ENCODE peak calls at places on chromosome 20, in nine cellular contexts. C is left ventricle myocardium inferior; O is colonic mucosa; N is transverse colon; U is tibial artery; W is CD8-positive, alpha-beta T cell; J is lung; Z is A549; A is lower lobe of right lung. Y is an unnamed sample.

GRCh38 chr20:62049342-62050165 is 16.1 kb downstream of the TAF4 start:
- DNase-seq in C (no peak), O (no peak), N (no peak), U (no peak), W (no peak), J (no peak), Z (no peak), A (peak; percentile 19), Y (no peak)

GRCh38 chr20:8803065-8803464 is 265.8 kb upstream of the PLCB4 start:
- DNase-seq in C (no peak), O (no peak), N (no peak), U (no peak), W (no peak), J (no peak), Z (no peak), A (no peak), Y (no peak)

GRCh38 chr20:43545837-43546578 is 12.8 kb upstream of the SGK2 start:
- DNase-seq in C (no peak), O (no peak), N (no peak), U (peak; percentile 7), W (no peak), J (no peak), Z (no peak), A (no peak), Y (no peak)

GRCh38 chr20:10877345-10877744 is 203.5 kb upstream of the JAG1 start:
- DNase-seq in C (peak; percentile 82), O (no peak), N (peak; percentile 9), U (peak; percentile 86), W (no peak), J (peak; percentile 30), Z (no peak), A (no peak), Y (no peak)

GRCh38 chr20:58192567-58192966 is 35.9 kb downstream of the ANKRD60 start:
- DNase-seq in C (no peak), O (no peak), N (no peak), U (no peak), W (peak; percentile 48), J (no peak), Z (no peak), A (no peak), Y (no peak)

GRCh38 chr20:58133020-58133419 is 95.4 kb downstream of the ANKRD60 start:
- DNase-seq in C (no peak), O (no peak), N (no peak), U (peak; percentile 79), W (no peak), J (no peak), Z (no peak), A (no peak), Y (no peak)

GRCh38 chr20:59231124-59231804 is 67.6 kb downstream of the ZNF831 start:
- DNase-seq in C (no peak), O (no peak), N (no peak), U (no peak), W (no peak), J (no peak), Z (no peak), A (no peak), Y (no peak)

GRCh38 chr20:53208110-53208908 is 236.2 kb downstream of the TSHZ2 start:
- DNase-seq in C (no peak), O (no peak), N (no peak), U (no peak), W (peak; percentile 9), J (no peak), Z (no peak), A (no peak), Y (no peak)

GRCh38 chr20:60695223-60695622 is 556.8 kb upstream of the CDH4 start:
- DNase-seq in C (no peak), O (no peak), N (no peak), U (no peak), W (no peak), J (no peak), Z (no peak), A (no peak), Y (no peak)

GRCh38 chr20:61448396-61448795 is 196.3 kb downstream of the CDH4 start:
- DNase-seq in C (no peak), O (no peak), N (no peak), U (no peak), W (no peak), J (no peak), Z (no peak), A (no peak), Y (no peak)

GRCh38 chr20:56460459-56460858 is 8.0 kb upstream of the RTF2 start:
- DNase-seq in C (no peak), O (no peak), N (no peak), U (no peak), W (peak; percentile 54), J (no peak), Z (no peak), A (no peak), Y (no peak)

GRCh38 chr20:31818376-31818908 is 714 bp upstream of the MYLK2 start:
- DNase-seq in C (no peak), O (no peak), N (no peak), U (peak; percentile 64), W (no peak), J (no peak), Z (no peak), A (no peak), Y (no peak)

GRCh38 chr20:6920991-6921613 is 153.6 kb downstream of the BMP2 start:
- DNase-seq in C (no peak), O (no peak), N (no peak), U (no peak), W (no peak), J (no peak), Z (no peak), A (no peak), Y (no peak)

GRCh38 chr20:17443326-17443858 is 87.8 kb downstream of the BFSP1 start:
- DNase-seq in C (no peak), O (no peak), N (no peak), U (no peak), W (no peak), J (no peak), Z (no peak), A (no peak), Y (no peak)

GRCh38 chr20:51529027-51529749 is 13.3 kb downstream of the NFATC2 start:
- DNase-seq in C (no peak), O (no peak), N (no peak), U (no peak), W (peak; percentile 26), J (no peak), Z (no peak), A (no peak), Y (no peak)

GRCh38 chr20:49540232-49540620 is 27.7 kb downstream of the PTGIS start:
- DNase-seq in C (no peak), O (no peak), N (no peak), U (no peak), W (no peak), J (no peak), Z (no peak), A (no peak), Y (no peak)

DNA sequence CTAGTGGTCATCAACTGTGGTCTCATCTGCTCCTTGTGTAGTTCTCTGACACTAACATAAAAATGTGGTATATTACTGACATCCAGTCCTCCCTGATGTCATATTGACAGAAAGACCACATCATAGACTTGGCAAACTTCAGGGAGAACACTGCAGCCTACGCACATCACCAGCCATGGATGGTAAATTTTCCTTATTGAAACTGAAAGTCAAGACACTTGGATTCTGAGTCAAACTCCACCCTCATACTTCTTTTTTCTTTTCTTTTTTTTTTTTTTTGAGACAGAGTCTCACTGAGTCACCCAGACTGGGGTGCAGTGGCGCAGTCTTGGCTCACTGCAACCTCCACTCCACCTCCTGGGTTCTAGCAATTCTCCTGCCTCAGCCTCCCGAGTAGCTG is 25.4 kb downstream of the NDRG3 start:
- DNase-seq in C (no peak), O (no peak), N (no peak), U (no peak), W (no peak), J (no peak), Z (no peak), A (no peak), Y (no peak)
- TF ChIP-seq CTCF in C (no peak), O (no peak), N (no peak), U (no peak), W (no peak), J (no peak), Z (no peak), A (no peak), Y (no peak)

GRCh38 chr20:23358923-23359572 is 2.9 kb upstream of the GZF1 start:
- DNase-seq in C (no peak), O (peak; percentile 42), N (peak; percentile 42), U (no peak), W (no peak), J (no peak), Z (no peak), A (no peak), Y (no peak)
- H3K27ac ChIP-seq in C (peak overlapping the region; percentile 100), O (peak overlapping the region; percentile 95), N (peak overlapping the region; percentile 93), U (peak overlapping the region; percentile 86), W (peak overlapping the region; percentile 82), J (peak overlapping the region; percentile 59), Z (peak overlapping the region; percentile 70), A (peak overlapping the region; percentile 95), Y (peak overlapping the region; percentile 97)

GRCh38 chr20:38811769-38812168 is 6.3 kb downstream of the PPP1R16B start:
- DNase-seq in C (no peak), O (no peak), N (no peak), U (no peak), W (no peak), J (no peak), Z (no peak), A (no peak), Y (no peak)

GRCh38 chr20:38809942-38810341 is 4.4 kb downstream of the PPP1R16B start:
- DNase-seq in C (no peak), O (no peak), N (no peak), U (no peak), W (no peak), J (no peak), Z (no peak), A (no peak), Y (no peak)

GRCh38 chr20:38812182-38812581 is 6.7 kb downstream of the PPP1R16B start:
- DNase-seq in C (no peak), O (no peak), N (no peak), U (no peak), W (no peak), J (no peak), Z (no peak), A (no peak), Y (no peak)

GRCh38 chr20:38812915-38813573 is 7.5 kb downstream of the PPP1R16B start:
- DNase-seq in C (no peak), O (no peak), N (no peak), U (no peak), W (no peak), J (no peak), Z (no peak), A (no peak), Y (no peak)

GRCh38 chr20:38810926-38811325 is 5.4 kb downstream of the PPP1R16B start:
- DNase-seq in C (no peak), O (no peak), N (no peak), U (no peak), W (no peak), J (no peak), Z (no peak), A (no peak), Y (no peak)
- H3K4me1 ChIP-seq in C (peaks cover 76% of the 10 kb centered on the region), O (no peaks in the 10 kb centered on the region), N (peaks cover 12% of the 10 kb centered on the region), U (peaks cover 12% of the 10 kb centered on the region), W (peaks cover 46% of the 10 kb centered on the region), J (no peaks in the 10 kb centered on the region), Z (peaks cover 6% of the 10 kb centered on the region), A (peaks cover 36% of the 10 kb centered on the region), Y (peaks cover 14% of the 10 kb centered on the region)

GRCh38 chr20:63947638-63948456 is 8.4 kb downstream of the UCKL1 start:
- DNase-seq in C (no peak), O (no peak), N (no peak), U (peak; percentile 72), W (peak; percentile 42), J (no peak), Z (no peak), A (peak; percentile 61), Y (no peak)
- TF ChIP-seq CTCF in C (no peak), O (no peak), N (no peak), U (no peak), W (no peak), J (no peak), Z (no peak), A (no peak), Y (no peak)